ENCODE peak calls at places on chromosome 7, in nine cellular contexts. E is uterus, W is breast epithelium, F is ovary, H is A549, N is NB4, Z is heart left ventricle, B is IMR-90, D is gastrocnemius medialis. R is an unnamed sample.

GRCh38 chr7:80907141-80907601 is 11.7 kb downstream of the SEMA3C start:
- DNase-seq in B (no peak), H (no peak), D (no peak), N (no peak), F (no peak), E (no peak), Z (no peak), W (no peak), R (no peak)

GRCh38 chr7:107253599-107253998 is 84.8 kb downstream of the HBP1 start:
- DNase-seq in F (no peak), Z (peak), E (no peak), W (no peak), B (no peak), N (no peak), H (no peak), D (no peak), R (no peak)

GRCh38 chr7:73696372-73696771 is 13.0 kb downstream of the BUD23 start:
- DNase-seq in B (no peak), E (no peak), F (no peak), N (no peak), Z (no peak), D (no peak), H (no peak), W (no peak), R (no peak)

GRCh38 chr7:29372351-29372931 is 177.9 kb downstream of the CHN2 start:
- DNase-seq in F (no peak), D (no peak), Z (no peak), E (no peak), H (no peak), N (no peak), B (no peak), W (no peak), R (no peak)

GRCh38 chr7:76269895-76270294 is 32.6 kb upstream of the HSPB1 start:
- DNase-seq in B (no peak), H (no peak), D (no peak), N (no peak), W (no peak), F (no peak), E (no peak), Z (no peak), R (no peak)

GRCh38 chr7:140390466-140391190 is 7.7 kb downstream of the SLC37A3 start:
- DNase-seq in Z (no peak), N (peak), D (no peak), H (no peak), B (peak), F (no peak), W (no peak), E (no peak), R (no peak)

GRCh38 chr7:22853674-22854157 is 31.1 kb upstream of the TOMM7 start:
- DNase-seq in D (peak), E (no peak), B (no peak), F (no peak), Z (no peak), H (peak), W (peak), N (peak), R (no peak)

GRCh38 chr7:75038508-75038907 is 35.1 kb downstream of the RCC1L start:
- DNase-seq in E (no peak), W (no peak), H (no peak), D (no peak), Z (no peak), F (no peak), B (no peak), N (peak), R (no peak)

GRCh38 chr7:66840316-66840715 is 80.7 kb upstream of the TMEM248 start:
- DNase-seq in N (no peak), Z (no peak), W (no peak), B (no peak), F (no peak), H (no peak), E (no peak), D (no peak), R (no peak)

GRCh38 chr7:11373546-11374142 is 400.0 kb downstream of the PHF14 start:
- DNase-seq in E (no peak), N (peak), W (no peak), F (no peak), H (peak), B (no peak), D (no peak), Z (no peak), R (no peak)

GRCh38 chr7:110521357-110521756 is 569.6 kb upstream of the LRRN3 start:
- DNase-seq in D (no peak), N (no peak), F (no peak), E (no peak), B (no peak), H (no peak), Z (no peak), W (no peak), R (no peak)

GRCh38 chr7:112449353-112449752 is 907 bp upstream of the IFRD1 start:
- DNase-seq in H (peak), Z (no peak), E (no peak), B (peak), F (no peak), D (peak), W (no peak), N (peak), R (no peak)

GRCh38 chr7:43138710-43139601 is 26.5 kb downstream of the HECW1 start:
- DNase-seq in B (peak), W (no peak), F (no peak), H (no peak), E (no peak), N (no peak), Z (no peak), D (no peak), R (no peak)

GRCh38 chr7:127690806-127691205 is 38.8 kb downstream of the SND1 start:
- DNase-seq in F (no peak), E (no peak), Z (no peak), H (no peak), W (no peak), D (no peak), N (no peak), B (no peak), R (no peak)

GRCh38 chr7:5523052-5523711 is 99.5 kb upstream of the TNRC18 start:
- DNase-seq in E (no peak), Z (no peak), N (peak), W (no peak), H (no peak), F (no peak), D (no peak), B (peak), R (no peak)

GRCh38 chr7:52749880-52750279 is 285.6 kb upstream of the POM121L12 start:
- DNase-seq in H (no peak), E (no peak), N (peak), D (no peak), Z (no peak), B (no peak), F (no peak), W (no peak), R (no peak)

GRCh38 chr7:80053098-80053497 is 81.5 kb upstream of the GNAI1 start:
- DNase-seq in E (no peak), W (no peak), D (no peak), H (no peak), F (no peak), B (no peak), Z (no peak), N (no peak), R (no peak)

GRCh38 chr7:30238721-30239441 is 45.5 kb upstream of the ZNRF2 start:
- DNase-seq in W (peak), B (no peak), F (no peak), Z (peak), D (no peak), H (no peak), N (no peak), E (no peak), R (no peak)

GRCh38 chr7:125173571-125173970 is 243.9 kb upstream of the POT1 start:
- DNase-seq in N (no peak), Z (no peak), W (no peak), D (no peak), F (no peak), E (no peak), H (no peak), B (no peak), R (no peak)

GRCh38 chr7:97013555-97013954 is 8.2 kb downstream of the DLX6 start:
- DNase-seq in D (no peak), H (no peak), F (no peak), N (no peak), Z (no peak), B (no peak), W (no peak), E (no peak), R (no peak)

GRCh38 chr7:91566333-91566732 is 302.1 kb downstream of the FZD1 start:
- DNase-seq in H (no peak), Z (no peak), F (no peak), D (no peak), E (no peak), B (no peak), W (no peak), N (no peak), R (no peak)

GRCh38 chr7:155363852-155364600 is 66.3 kb downstream of the INSIG1 start:
- DNase-seq in W (no peak), B (no peak), F (no peak), H (no peak), E (no peak), Z (no peak), D (no peak), N (peak), R (no peak)

GRCh38 chr7:146864644-146865043 is 748.0 kb downstream of the CNTNAP2 start:
- DNase-seq in Z (no peak), B (no peak), N (no peak), H (no peak), D (no peak), F (no peak), W (no peak), E (no peak), R (no peak)

GRCh38 chr7:85655252-85655651 is 468.4 kb upstream of the SEMA3D start:
- DNase-seq in F (no peak), H (no peak), B (no peak), E (no peak), W (no peak), N (no peak), D (no peak), Z (no peak), R (no peak)

GRCh38 chr7:17679427-17679826 is 260.9 kb downstream of the SNX13 start:
- DNase-seq in E (peak), W (no peak), F (no peak), D (peak), N (no peak), H (no peak), B (no peak), Z (peak), R (no peak)

GRCh38 chr7:131948434-131949053 is 392.1 kb upstream of the PODXL start:
- DNase-seq in F (no peak), B (no peak), D (no peak), W (no peak), H (peak), E (no peak), Z (peak), N (no peak), R (no peak)

GRCh38 chr7:102897211-102897621 is 15.6 kb upstream of the LRRC17 start:
- DNase-seq in N (no peak), H (no peak), W (no peak), Z (no peak), B (no peak), E (no peak), F (no peak), D (no peak), R (no peak)

GRCh38 chr7:149414745-149415390 is 46.0 kb downstream of the ZNF777 start:
- DNase-seq in H (no peak), D (peak), B (peak), W (no peak), N (no peak), F (peak), Z (peak), E (peak), R (no peak)

GRCh38 chr7:2880051-2880450 is 35.9 kb upstream of the GNA12 start:
- DNase-seq in B (no peak), N (no peak), Z (no peak), H (no peak), W (no peak), D (no peak), E (no peak), F (no peak), R (no peak)

GRCh38 chr7:86768967-86769760 is 125.5 kb downstream of the GRM3 start:
- DNase-seq in Z (no peak), E (no peak), D (no peak), F (no peak), N (no peak), B (no peak), H (no peak), W (no peak), R (no peak)

GRCh38 chr7:147249956-147250355 is 1133.4 kb downstream of the CNTNAP2 start:
- DNase-seq in Z (no peak), H (no peak), E (no peak), F (no peak), N (no peak), W (no peak), D (no peak), B (no peak), R (no peak)

GRCh38 chr7:27419581-27420177 is 177.1 kb downstream of the EVX1 start:
- DNase-seq in D (no peak), Z (no peak), H (no peak), E (no peak), N (no peak), F (no peak), B (peak), W (no peak), R (no peak)

GRCh38 chr7:72805526-72806494 is 22.2 kb downstream of the TYW1B start:
- DNase-seq in W (no peak), H (no peak), Z (no peak), N (peak), E (no peak), F (no peak), D (no peak), B (peak), R (no peak)

GRCh38 chr7:30965372-30965771 is 1.6 kb downstream of the GHRHR start:
- DNase-seq in H (no peak), B (no peak), E (no peak), N (no peak), Z (no peak), W (no peak), F (no peak), D (no peak), R (no peak)

GRCh38 chr7:51471199-51472016 is 154.8 kb upstream of the COBL start:
- DNase-seq in F (peak), W (no peak), B (no peak), E (no peak), Z (no peak), N (no peak), H (no peak), D (no peak), R (no peak)

GRCh38 chr7:74185016-74185415 is 10.9 kb downstream of the EIF4H start:
- DNase-seq in D (no peak), F (no peak), H (no peak), B (no peak), W (no peak), Z (no peak), E (no peak), N (no peak), R (no peak)

GRCh38 chr7:15113752-15114151 is 211.2 kb upstream of the DGKB start:
- DNase-seq in W (no peak), E (no peak), N (no peak), Z (no peak), D (no peak), H (no peak), B (no peak), F (no peak), R (no peak)

GRCh38 chr7:102009628-102010027 is 192.2 kb downstream of the CUX1 start:
- DNase-seq in F (no peak), N (no peak), D (no peak), W (no peak), E (no peak), B (peak), H (no peak), Z (no peak), R (no peak)

GRCh38 chr7:149125864-149126661 is at the start of gene ZNF425:
- DNase-seq in F (peak), D (peak), N (peak), B (peak), Z (peak), W (peak), E (peak), H (peak), R (peak)

GRCh38 chr7:149824301-149824741 is 13.9 kb upstream of the ZNF862 start:
- DNase-seq in N (no peak), D (no peak), H (no peak), E (no peak), B (no peak), F (no peak), W (no peak), Z (peak), R (no peak)

GRCh38 chr7:41785265-41785664 is 82.4 kb upstream of the INHBA start:
- DNase-seq in N (no peak), B (no peak), H (no peak), E (no peak), F (no peak), D (no peak), W (no peak), Z (no peak), R (no peak)
- TF ChIP-seq POLR2A in N (no peak), B (no peak), H (no peak), E (no peak), F (no peak), D (no peak), W (no peak), Z (no peak), R (no peak)

GRCh38 chr7:135712182-135712782 is 15.7 kb downstream of the SLC13A4 start:
- DNase-seq in Z (no peak), E (no peak), W (no peak), F (no peak), B (no peak), N (no peak), H (no peak), D (no peak), R (no peak)
- TF ChIP-seq CTCF in Z (no peak), E (no peak), W (no peak), F (no peak), B (peak), N (no peak), H (no peak), D (no peak), R (no peak)

DNA sequence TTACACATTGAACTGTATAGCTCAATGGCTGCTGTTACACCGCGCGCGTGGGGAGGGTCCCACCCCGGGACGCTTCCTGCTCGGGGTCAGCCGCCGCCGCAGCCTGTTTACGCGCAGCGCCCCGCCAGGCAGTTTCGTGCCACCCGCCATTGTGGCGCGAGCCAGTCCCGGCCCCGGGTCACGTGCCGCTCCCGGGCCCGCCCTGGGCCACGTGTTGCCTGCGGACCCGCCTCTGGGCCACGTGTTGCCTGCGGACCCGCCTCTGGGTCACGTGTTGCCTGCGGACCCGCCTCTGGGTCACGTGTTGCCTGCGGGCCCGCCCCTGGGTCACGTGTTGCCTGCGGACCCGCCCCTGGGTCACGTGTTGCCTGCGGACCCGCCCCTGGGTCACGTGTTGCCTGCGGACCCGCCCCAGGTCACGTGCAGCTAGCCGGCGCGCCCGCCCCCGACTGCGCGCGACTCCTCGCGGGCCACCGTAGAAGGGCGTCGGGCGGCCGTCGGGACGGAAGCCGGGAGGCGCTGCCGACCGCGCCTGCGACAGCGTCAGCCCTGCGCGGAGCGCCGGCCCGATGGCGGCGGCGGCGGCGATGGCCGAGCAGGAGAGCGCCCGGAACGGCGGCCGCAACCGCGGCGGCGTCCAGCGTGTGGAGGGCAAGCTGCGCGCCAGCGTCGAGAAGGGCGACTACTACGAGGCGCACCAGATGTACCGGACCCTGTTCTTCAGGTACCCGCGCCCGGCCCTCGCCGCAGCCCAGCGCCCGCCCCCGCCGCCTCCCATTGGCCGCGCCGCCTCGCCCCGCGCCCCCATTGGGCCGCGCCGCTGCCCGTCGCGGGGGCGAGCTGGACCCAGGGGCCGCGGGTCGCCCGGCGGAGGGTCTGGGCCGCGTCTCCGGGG is at the start of gene GET4:
- DNase-seq in H (peak), Z (peak), E (peak), W (peak), F (peak), D (peak), N (peak), B (peak), R (peak)
- TF ChIP-seq POLR2A in H (peak), Z (peak), E (peak), W (peak), F (peak), D (peak), N (peak), B (peak), R (peak)

DNA sequence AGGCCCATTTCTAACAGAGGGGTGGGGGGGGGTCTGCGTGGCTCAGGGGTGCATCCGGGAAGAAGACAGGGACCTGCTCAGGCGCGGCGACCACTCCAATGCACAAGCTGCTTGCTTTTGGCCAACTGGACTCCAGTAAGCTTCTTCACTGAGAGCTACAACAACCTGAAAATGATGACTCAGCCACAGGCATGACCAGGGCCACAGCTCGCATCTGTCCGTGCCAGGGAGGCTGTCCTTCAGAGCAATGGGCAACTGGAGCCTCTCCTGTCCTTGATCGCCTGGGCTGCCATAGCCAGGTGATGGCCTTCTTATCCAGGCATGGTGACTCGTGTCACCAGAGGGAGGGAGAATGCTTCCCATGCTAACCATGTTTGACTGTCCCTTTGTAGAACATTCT is 81.6 kb upstream of the RNF32 start:
- DNase-seq in B (no peak), H (no peak), F (no peak), D (no peak), Z (no peak), E (no peak), N (no peak), W (no peak), R (no peak)
- TF ChIP-seq CTCF in B (no peak), H (no peak), F (no peak), D (no peak), Z (no peak), E (no peak), N (no peak), W (no peak), R (no peak)

DNA sequence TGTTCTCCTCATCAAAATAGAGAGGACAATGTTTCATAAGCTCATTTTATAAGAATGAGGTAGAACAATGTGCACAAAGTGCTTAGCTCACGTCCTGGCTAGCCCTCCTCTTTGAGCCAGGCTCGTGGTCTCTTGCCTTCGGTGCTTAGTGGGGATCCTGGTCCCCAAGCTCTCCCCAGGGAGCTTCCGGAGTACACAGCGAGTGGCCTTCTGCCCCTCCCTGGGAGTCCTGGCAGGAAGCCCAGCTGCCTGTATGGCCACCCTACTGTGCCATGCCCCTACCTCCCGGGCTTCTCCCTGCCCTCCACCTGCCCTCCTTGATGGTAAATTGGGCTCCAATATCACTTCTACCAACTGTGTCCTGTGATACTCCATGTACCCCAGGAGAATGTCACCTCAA is 859 bp downstream of the MYO1G start:
- DNase-seq in H (no peak), W (no peak), F (no peak), D (no peak), B (no peak), N (peak), Z (no peak), E (no peak), R (no peak)
- TF ChIP-seq POLR2A in H (no peak), W (no peak), F (no peak), D (no peak), B (no peak), N (no peak), Z (no peak), E (no peak), R (no peak)